ENCODE peak calls at places on chromosomes 5 and 9, in ten cellular contexts. P is fibroblast of pulmonary artery, X is ovary, V is DND-41, Y is OCI-LY7, T is IMR-90, U is HFF-Myc, C is colonic mucosa, R is upper lobe of right lung, G is A549. N is an unnamed sample.

GRCh38 chr5:169300468-169301385 is at the start of gene SLIT3:
- DNase-seq in P (peak), X (peak), V (no peak), Y (no peak), T (peak), U (no peak), C (peak), R (peak), G (peak), N (peak)

GRCh38 chr5:122311888-122312669 is at the start of gene SNCAIP:
- DNase-seq in P (peak), X (peak), V (no peak), Y (no peak), T (peak), U (no peak), C (peak), R (peak), G (peak), N (no peak)

GRCh38 chr9:79571309-79572031 is at the start of gene TLE4:
- DNase-seq in P (peak), X (peak), V (peak), Y (peak), T (peak), U (peak), C (peak), R (peak), G (peak), N (peak)

GRCh38 chr5:6399978-6400910 is 21.9 kb upstream of the MED10 start:
- DNase-seq in P (peak), X (no peak), V (no peak), Y (no peak), T (peak), U (peak), C (no peak), R (no peak), G (no peak), N (no peak)

GRCh38 chr9:125977223-125977622 is 230.1 kb downstream of the PBX3 start:
- DNase-seq in P (peak), X (no peak), V (no peak), Y (no peak), T (peak), U (no peak), C (no peak), R (no peak), G (no peak), N (no peak)

GRCh38 chr5:17182966-17183365 is 34.5 kb upstream of the BASP1 start:
- DNase-seq in P (peak), X (no peak), V (no peak), Y (no peak), T (peak), U (no peak), C (no peak), R (no peak), G (no peak), N (no peak)

GRCh38 chr5:150514708-150515211 is 6.8 kb downstream of the NDST1 start:
- DNase-seq in P (peak), X (no peak), V (no peak), Y (peak), T (peak), U (no peak), C (no peak), R (no peak), G (peak), N (no peak)

GRCh38 chr5:168409601-168410458 is 76.4 kb upstream of the RARS1 start:
- DNase-seq in P (peak), X (no peak), V (no peak), Y (no peak), T (peak), U (no peak), C (no peak), R (no peak), G (no peak), N (no peak)

GRCh38 chr9:31697956-31698355 is 686.5 kb upstream of the ACO1 start:
- DNase-seq in P (no peak), X (no peak), V (no peak), Y (no peak), T (no peak), U (no peak), C (no peak), R (no peak), G (no peak), N (no peak)

GRCh38 chr9:128104171-128104618 is 23.3 kb downstream of the PTGES2 start:
- DNase-seq in P (peak), X (peak), V (peak), Y (no peak), T (no peak), U (no peak), C (peak), R (no peak), G (no peak), N (no peak)

GRCh38 chr5:36364473-36364872 is 62.8 kb upstream of the RANBP3L start:
- DNase-seq in P (no peak), X (no peak), V (no peak), Y (no peak), T (no peak), U (no peak), C (no peak), R (no peak), G (no peak), N (no peak)

GRCh38 chr5:36363776-36364175 is 62.1 kb upstream of the RANBP3L start:
- DNase-seq in P (peak), X (no peak), V (no peak), Y (no peak), T (no peak), U (no peak), C (no peak), R (no peak), G (no peak), N (no peak)

GRCh38 chr5:36360311-36360710 is 58.6 kb upstream of the RANBP3L start:
- DNase-seq in P (no peak), X (no peak), V (no peak), Y (peak), T (no peak), U (no peak), C (no peak), R (no peak), G (no peak), N (no peak)

GRCh38 chr5:36366883-36367282 is 65.2 kb upstream of the RANBP3L start:
- DNase-seq in P (no peak), X (no peak), V (no peak), Y (no peak), T (no peak), U (no peak), C (no peak), R (no peak), G (no peak), N (no peak)

DNA sequence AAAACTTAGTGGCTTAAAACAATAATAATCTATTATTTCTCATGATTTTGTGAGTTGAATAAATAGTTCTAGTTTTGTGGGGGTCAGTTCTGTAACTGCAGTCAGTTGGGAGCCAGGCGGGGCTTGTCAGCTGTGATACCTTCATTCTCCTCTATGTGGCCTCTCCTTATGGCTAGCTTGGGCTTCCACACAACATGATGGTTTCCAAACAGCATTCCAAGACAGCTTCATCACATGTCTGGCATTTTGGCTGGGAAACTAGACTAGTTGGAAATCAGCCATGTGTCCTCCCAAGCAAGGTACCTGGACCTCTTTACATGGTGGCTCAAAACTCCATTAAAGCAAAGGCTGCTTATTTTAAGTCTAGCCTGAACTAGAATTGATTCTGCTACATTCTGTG is 61.4 kb upstream of the RANBP3L start:
- DNase-seq in P (peak), X (no peak), V (no peak), Y (no peak), T (peak), U (peak), C (no peak), R (no peak), G (peak), N (peak)
- TF ChIP-seq CTCF in P (peak), X (no peak), V (no peak), Y (peak), T (peak), U (no peak), C (no peak), R (no peak), G (no peak), N (peak)

DNA sequence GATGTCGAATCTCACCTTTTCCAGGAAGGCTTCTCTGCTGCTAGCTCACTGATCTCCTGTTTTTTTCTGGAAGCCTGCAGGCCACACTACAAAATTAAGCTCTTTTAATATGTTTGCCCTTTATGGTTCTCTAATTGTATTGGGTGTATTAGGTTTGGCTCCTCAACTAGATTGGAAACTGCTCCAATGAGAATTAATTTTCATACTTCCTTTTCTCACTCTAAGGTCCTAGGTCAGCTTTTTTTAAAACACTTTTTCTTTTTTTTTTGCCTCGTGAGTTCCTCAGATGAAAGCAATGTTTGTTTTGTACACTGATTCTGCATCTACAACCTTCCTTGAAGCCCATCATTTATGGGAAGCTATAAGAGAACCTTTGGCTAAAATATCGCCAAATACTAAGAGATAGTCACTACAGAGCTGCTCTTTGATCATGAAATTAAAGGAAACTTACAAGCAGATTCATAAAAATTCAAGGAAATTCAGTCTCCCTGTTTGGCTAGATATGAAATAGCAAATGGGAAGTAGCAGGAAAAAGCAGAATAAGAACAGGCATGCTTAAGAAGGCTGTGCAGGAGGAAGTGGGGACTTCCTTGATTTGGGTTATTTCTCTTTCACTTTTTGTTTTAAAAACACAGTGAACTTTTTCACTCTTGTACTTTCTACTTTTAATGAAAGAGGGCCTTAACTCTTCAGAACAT is 55.2 kb upstream of the FYB1 start:
- DNase-seq in P (no peak), X (no peak), V (peak), Y (peak), T (no peak), U (no peak), C (no peak), R (no peak), G (no peak), N (no peak)
- H3K4me3 ChIP-seq in P (no peak), X (no peak), V (peak), Y (peak), T (no peak), U (no peak), C (no peak), R (peak), G (no peak), N (no peak)

GRCh38 chr5:173630724-173631365 is 14.4 kb upstream of the BOD1 start:
- DNase-seq in P (no peak), X (no peak), V (no peak), Y (no peak), T (no peak), U (no peak), C (no peak), R (no peak), G (no peak), N (no peak)

GRCh38 chr5:173631478-173631877 is 15.0 kb upstream of the BOD1 start:
- DNase-seq in P (no peak), X (no peak), V (no peak), Y (no peak), T (no peak), U (no peak), C (no peak), R (no peak), G (no peak), N (no peak)

GRCh38 chr5:173628501-173628900 is 12.1 kb upstream of the BOD1 start:
- DNase-seq in P (no peak), X (no peak), V (no peak), Y (no peak), T (no peak), U (no peak), C (no peak), R (no peak), G (no peak), N (no peak)

GRCh38 chr5:173627860-173628392 is 11.5 kb upstream of the BOD1 start:
- DNase-seq in P (no peak), X (no peak), V (no peak), Y (no peak), T (no peak), U (no peak), C (no peak), R (no peak), G (no peak), N (no peak)

DNA sequence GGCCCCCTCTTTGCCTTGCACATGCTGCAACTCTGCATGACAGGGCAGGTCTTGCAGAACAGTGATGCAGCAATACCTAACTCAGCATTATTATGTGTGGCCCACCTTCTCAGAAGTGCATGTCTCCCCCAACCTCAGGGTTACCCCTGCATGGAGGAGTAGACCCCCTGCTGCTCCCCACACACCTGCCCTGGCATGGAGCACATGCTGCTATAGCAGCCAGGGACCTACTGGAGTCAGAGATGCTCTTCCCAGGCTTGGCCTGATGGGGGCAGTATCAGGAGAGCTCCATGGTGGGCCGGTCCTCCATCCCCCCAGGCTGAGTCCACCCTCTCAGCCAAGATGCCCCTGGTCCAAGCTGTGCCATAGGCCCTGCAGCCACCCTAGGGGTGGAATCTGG is 13.2 kb upstream of the BOD1 start:
- DNase-seq in P (no peak), X (no peak), V (no peak), Y (peak), T (no peak), U (no peak), C (no peak), R (no peak), G (peak), N (no peak)
- TF ChIP-seq CTCF in P (peak), X (no peak), V (peak), Y (peak), T (peak), U (peak), C (no peak), R (no peak), G (peak), N (peak)

GRCh38 chr9:83977196-83977595 is 2.8 kb downstream of the HNRNPK start:
- DNase-seq in P (no peak), X (no peak), V (no peak), Y (no peak), T (no peak), U (no peak), C (no peak), R (no peak), G (no peak), N (no peak)

GRCh38 chr9:83978992-83979811 is 813 bp downstream of the HNRNPK start:
- DNase-seq in P (peak), X (peak), V (peak), Y (peak), T (peak), U (no peak), C (peak), R (peak), G (peak), N (no peak)

GRCh38 chr9:83979812-83980394 is at the start of gene HNRNPK:
- DNase-seq in P (peak), X (peak), V (peak), Y (peak), T (peak), U (peak), C (peak), R (peak), G (peak), N (peak)

GRCh38 chr9:83972286-83972685 is 7.7 kb downstream of the HNRNPK start:
- DNase-seq in P (no peak), X (no peak), V (no peak), Y (no peak), T (no peak), U (no peak), C (no peak), R (no peak), G (no peak), N (no peak)

GRCh38 chr9:83976372-83976771 is 3.6 kb downstream of the HNRNPK start:
- DNase-seq in P (no peak), X (no peak), V (no peak), Y (no peak), T (no peak), U (no peak), C (no peak), R (no peak), G (no peak), N (no peak)
- H3K4me3 ChIP-seq in P (peak), X (no peak), V (no peak), Y (no peak), T (no peak), U (peak), C (no peak), R (no peak), G (no peak), N (no peak)

GRCh38 chr9:137341227-137341626 is 39.2 kb upstream of the NRARP start:
- DNase-seq in P (no peak), X (no peak), V (no peak), Y (no peak), T (no peak), U (no peak), C (no peak), R (no peak), G (no peak), N (no peak)

GRCh38 chr9:137342482-137342881 is 40.4 kb upstream of the NRARP start:
- DNase-seq in P (no peak), X (peak), V (no peak), Y (no peak), T (no peak), U (no peak), C (no peak), R (no peak), G (no peak), N (no peak)

GRCh38 chr9:137336735-137337134 is 34.7 kb upstream of the NRARP start:
- DNase-seq in P (no peak), X (no peak), V (no peak), Y (no peak), T (no peak), U (no peak), C (no peak), R (no peak), G (no peak), N (no peak)

GRCh38 chr9:137339045-137339444 is 37.0 kb upstream of the NRARP start:
- DNase-seq in P (peak), X (no peak), V (no peak), Y (no peak), T (peak), U (no peak), C (no peak), R (no peak), G (no peak), N (no peak)

GRCh38 chr9:137339606-137340462 is 37.8 kb upstream of the NRARP start:
- DNase-seq in P (peak), X (peak), V (no peak), Y (no peak), T (peak), U (no peak), C (no peak), R (no peak), G (no peak), N (no peak)
- TF ChIP-seq CTCF in P (no peak), X (no peak), V (no peak), Y (no peak), T (no peak), U (no peak), C (no peak), R (no peak), G (no peak), N (no peak)

DNA sequence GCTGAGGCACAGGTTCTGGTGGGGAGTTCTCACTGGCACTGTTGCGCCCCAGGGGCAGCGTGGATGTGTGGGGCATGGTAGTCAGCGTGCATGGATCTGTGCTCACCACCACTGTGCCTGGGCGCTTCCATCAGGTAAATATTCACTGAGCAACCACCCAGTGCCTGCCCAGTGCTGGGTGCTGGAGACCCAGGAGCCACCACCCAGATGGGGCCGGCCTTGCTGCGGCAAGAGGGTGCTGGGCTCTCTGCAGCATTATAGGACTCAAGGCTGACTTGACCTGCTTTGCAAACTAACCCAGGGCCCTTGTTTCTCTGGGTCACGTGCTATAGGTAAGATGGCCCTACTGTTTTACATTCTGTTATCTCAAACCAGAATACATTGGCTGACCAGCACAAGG is 60.5 kb downstream of the DAP start:
- DNase-seq in P (no peak), X (no peak), V (no peak), Y (no peak), T (no peak), U (no peak), C (no peak), R (no peak), G (no peak), N (no peak)
- H3K4me3 ChIP-seq in P (no peak), X (no peak), V (no peak), Y (peak), T (no peak), U (no peak), C (no peak), R (no peak), G (no peak), N (no peak)

N was measured in AG04449.